ENCODE peak calls at places on chromosomes 16 and 17, in five cellular contexts. I, G, V, J and C are unnamed samples.
A peak's percentile ranks its signal among the peaks of the same experiment; 100 is the strongest.

GRCh38 chr17:17213775-17214174 is 7.6 kb upstream of the PLD6 start:
- DNase-seq in I (no peak), G (no peak), V (no peak), J (no peak), C (no peak)

GRCh38 chr17:78885956-78886355 is 17.0 kb downstream of the CEP295NL start:
- DNase-seq in I (no peak), G (no peak), V (no peak), J (no peak), C (no peak)

GRCh38 chr16:74896389-74897370 is 88.2 kb downstream of the WDR59 start:
- DNase-seq in I (peak; percentile 82), G (no peak), V (no peak), J (no peak), C (peak; percentile 39)

GRCh38 chr17:7572588-7573323 is 6.7 kb upstream of the CD68 start:
- DNase-seq in I (peak; percentile 99), G (peak; percentile 94), V (peak; percentile 100), J (peak; percentile 100), C (peak; percentile 98)

GRCh38 chr16:48383877-48384304 is 1.3 kb downstream of the SIAH1 start:
- DNase-seq in I (no peak), G (no peak), V (no peak), J (no peak), C (peak; percentile 39)

GRCh38 chr16:57775661-57776469 is 26.4 kb downstream of the KIFC3 start:
- DNase-seq in I (no peak), G (no peak), V (no peak), J (no peak), C (no peak)

GRCh38 chr16:70399951-70400350 is 38.9 kb downstream of the ST3GAL2 start:
- DNase-seq in I (no peak), G (no peak), V (no peak), J (no peak), C (no peak)

GRCh38 chr16:11278681-11279628 is 2.2 kb downstream of the PRM1 start:
- DNase-seq in I (no peak), G (no peak), V (no peak), J (no peak), C (no peak)

GRCh38 chr16:9323170-9323569 is 231.7 kb downstream of the HAPSTR1 start:
- DNase-seq in I (no peak), G (no peak), V (no peak), J (no peak), C (no peak)

GRCh38 chr17:78738245-78738644 is 43.8 kb downstream of the CYTH1 start:
- DNase-seq in I (no peak), G (no peak), V (no peak), J (no peak), C (no peak)

GRCh38 chr17:44906987-44907681 is 7.9 kb upstream of the EFTUD2 start:
- DNase-seq in I (no peak), G (no peak), V (no peak), J (no peak), C (no peak)

GRCh38 chr16:19605701-19606100 is 50.2 kb downstream of the VPS35L start:
- DNase-seq in I (no peak), G (no peak), V (no peak), J (no peak), C (no peak)

GRCh38 chr17:73924488-73925186 is 278.8 kb upstream of the RPL38 start:
- DNase-seq in I (no peak), G (no peak), V (no peak), J (no peak), C (no peak)

GRCh38 chr16:28610595-28611270 is 889 bp upstream of the SULT1A1 start:
- DNase-seq in I (no peak), G (no peak), V (no peak), J (no peak), C (no peak)

GRCh38 chr16:10824111-10824893 is 5.7 kb upstream of the TVP23A start:
- DNase-seq in I (no peak), G (no peak), V (no peak), J (no peak), C (no peak)

GRCh38 chr17:8056232-8056975 is 17.5 kb downstream of the ALOX15B start:
- DNase-seq in I (peak; percentile 87), G (peak; percentile 61), V (no peak), J (no peak), C (no peak)

GRCh38 chr17:56785997-56786680 is 47.6 kb downstream of the C17orf67 start:
- DNase-seq in I (no peak), G (no peak), V (no peak), J (no peak), C (no peak)

GRCh38 chr17:81508639-81509047 is 4.0 kb downstream of the ACTG1 start:
- DNase-seq in I (peak; percentile 69), G (no peak), V (no peak), J (peak; percentile 23), C (no peak)

GRCh38 chr17:50219345-50219744 is 17.9 kb upstream of the COL1A1 start:
- DNase-seq in I (peak; percentile 90), G (no peak), V (no peak), J (no peak), C (no peak)

GRCh38 chr17:75909812-75910274 is 5.2 kb upstream of the MRPL38 start:
- DNase-seq in I (peak; percentile 51), G (no peak), V (no peak), J (no peak), C (no peak)

GRCh38 chr16:76899767-76900166 is 291.2 kb upstream of the MON1B start:
- DNase-seq in I (no peak), G (no peak), V (no peak), J (no peak), C (no peak)

GRCh38 chr16:89547291-89547690 is 13.2 kb upstream of the RPL13 start:
- DNase-seq in I (no peak), G (no peak), V (no peak), J (no peak), C (no peak)

GRCh38 chr17:62718420-62718819 is 89.7 kb downstream of the MARCHF10 start:
- DNase-seq in I (peak; percentile 59), G (no peak), V (no peak), J (no peak), C (no peak)

GRCh38 chr17:19370493-19370960 is 7.8 kb upstream of the MAPK7 start:
- DNase-seq in I (peak; percentile 21), G (no peak), V (no peak), J (no peak), C (no peak)

GRCh38 chr16:12225816-12226480 is 249.4 kb downstream of the SNX29 start:
- DNase-seq in I (peak; percentile 27), G (no peak), V (no peak), J (no peak), C (no peak)

GRCh38 chr17:61201211-61201610 is 198.4 kb upstream of the TBX2 start:
- DNase-seq in I (peak; percentile 97), G (no peak), V (no peak), J (no peak), C (peak; percentile 77)

GRCh38 chr17:35896011-35896587 is 15.9 kb upstream of the CCL5 start:
- DNase-seq in I (no peak), G (no peak), V (no peak), J (peak; percentile 73), C (no peak)

GRCh38 chr16:7513429-7513828 is 180.8 kb downstream of the RBFOX1 start:
- DNase-seq in I (no peak), G (peak; percentile 17), V (no peak), J (no peak), C (no peak)

GRCh38 chr17:82356845-82357355 is 2.1 kb upstream of the TEX19 start:
- DNase-seq in I (no peak), G (no peak), V (no peak), J (no peak), C (no peak)

GRCh38 chr16:11273721-11274324 is 394 bp upstream of the PRM3 start:
- DNase-seq in I (no peak), G (no peak), V (no peak), J (no peak), C (no peak)

GRCh38 chr16:84611041-84611440 is 6.8 kb downstream of the COTL1 start:
- DNase-seq in I (peak; percentile 44), G (no peak), V (no peak), J (no peak), C (no peak)

GRCh38 chr16:2386990-2387389 is 42.3 kb upstream of the CCNF start:
- DNase-seq in I (peak; percentile 6), G (peak; percentile 25), V (no peak), J (no peak), C (no peak)

GRCh38 chr16:13036600-13036999 is 135.2 kb downstream of the SHISA9 start:
- DNase-seq in I (peak; percentile 34), G (peak; percentile 17), V (no peak), J (no peak), C (peak; percentile 10)

GRCh38 chr17:37796081-37796480 is 51.2 kb upstream of the HNF1B start:
- DNase-seq in I (no peak), G (no peak), V (no peak), J (no peak), C (no peak)

GRCh38 chr17:74822329-74823175 is 37.1 kb downstream of the GRIN2C start:
- DNase-seq in I (no peak), G (no peak), V (peak; percentile 53), J (peak; percentile 14), C (no peak)

GRCh38 chr16:67885976-67886375 is 1.3 kb downstream of the NRN1L start:
- DNase-seq in I (no peak), G (no peak), V (no peak), J (no peak), C (no peak)

GRCh38 chr17:19904412-19904811 is 36.7 kb upstream of the ULK2 start:
- DNase-seq in I (peak; percentile 72), G (no peak), V (no peak), J (no peak), C (no peak)

GRCh38 chr16:48165961-48166578 is 10.3 kb upstream of the ABCC12 start:
- DNase-seq in I (no peak), G (no peak), V (no peak), J (no peak), C (no peak)

GRCh38 chr17:47204722-47205418 is 4.3 kb upstream of the MYL4 start:
- DNase-seq in I (peak; percentile 75), G (no peak), V (peak; percentile 9), J (peak; percentile 79), C (no peak)

GRCh38 chr16:87874639-87875472 is 5.5 kb upstream of the SLC7A5 start:
- DNase-seq in I (no peak), G (no peak), V (no peak), J (peak; percentile 82), C (no peak)